ENCODE peak calls at places on chromosome 13, in five cellular contexts. L is type B pancreatic cell, V is GM13977, C is psoas muscle, D is kidney epithelial cell. R is an unnamed sample.

GRCh38 chr13:38590796-38591507 is 95.9 kb upstream of the FREM2 start:
- DNase-seq in L (no peak), D (no peak), C (no peak), V (no peak), R (no peak)

GRCh38 chr13:100542546-100543156 is 45.9 kb downstream of the GGACT start:
- DNase-seq in V (peak; percentile 79), L (no peak), C (no peak), D (no peak), R (peak; percentile 80)

GRCh38 chr13:70905035-70905434 is 796.8 kb upstream of the KLHL1 start:
- DNase-seq in L (no peak), D (no peak), C (no peak), V (no peak), R (no peak)

GRCh38 chr13:37326319-37326718 is 220.9 kb upstream of the CSNK1A1L start:
- DNase-seq in D (no peak), V (no peak), L (no peak), C (no peak), R (no peak)

GRCh38 chr13:60213236-60213746 is 49.6 kb upstream of the DIAPH3 start:
- DNase-seq in L (no peak), V (no peak), C (no peak), D (no peak), R (no peak)

GRCh38 chr13:34695063-34695462 is 247.0 kb upstream of the NBEA start:
- DNase-seq in D (no peak), C (no peak), V (no peak), L (no peak), R (no peak)

GRCh38 chr13:75312884-75313520 is 169.0 kb downstream of the TBC1D4 start:
- DNase-seq in C (no peak), L (no peak), D (no peak), V (no peak), R (no peak)

GRCh38 chr13:79194272-79194671 is 211.8 kb downstream of the RBM26 start:
- DNase-seq in C (no peak), L (no peak), V (peak; percentile 49), D (no peak), R (peak; percentile 64)

GRCh38 chr13:75864718-75865117 is 228.6 kb downstream of the LMO7 start:
- DNase-seq in D (no peak), V (no peak), C (no peak), L (no peak), R (no peak)

DNA sequence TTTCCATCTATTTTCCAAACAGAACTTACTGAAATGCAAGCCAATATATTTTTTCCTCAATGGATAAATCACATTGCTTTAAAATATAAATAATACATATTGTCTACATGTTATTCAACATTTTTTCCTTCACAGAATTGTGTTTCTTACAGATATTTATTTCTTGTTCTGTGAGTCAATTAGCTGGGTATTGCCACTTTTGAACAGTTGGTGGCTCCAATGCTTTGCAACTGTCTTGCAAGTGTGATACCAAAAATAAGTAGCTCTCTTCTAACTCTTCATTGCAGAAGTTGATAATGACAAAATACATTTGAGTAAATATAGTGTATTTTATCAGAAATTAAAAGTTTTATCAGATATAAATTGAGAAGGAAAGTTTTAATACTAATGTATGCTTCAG is 17.1 kb upstream of the GPC5 start:
- DNase-seq in C (no peak), V (no peak), L (no peak), D (no peak), R (no peak)
- TF ChIP-seq CTCF in C (no peak), V (peak; percentile 52), L (peak; percentile 71), D (peak; percentile 43), R (no peak)

GRCh38 chr13:110273254-110273653 is 33.7 kb downstream of the COL4A1 start:
- DNase-seq in V (no peak), D (no peak), C (no peak), L (no peak), R (no peak)

GRCh38 chr13:110275931-110276552 is 30.9 kb downstream of the COL4A1 start:
- DNase-seq in L (no peak), C (peak; percentile 82), V (no peak), D (no peak), R (no peak)

GRCh38 chr13:110276553-110276950 is 30.4 kb downstream of the COL4A1 start:
- DNase-seq in L (no peak), C (no peak), D (no peak), V (no peak), R (no peak)

GRCh38 chr13:110272651-110273050 is 34.3 kb downstream of the COL4A1 start:
- DNase-seq in L (no peak), D (no peak), V (no peak), C (no peak), R (no peak)

GRCh38 chr13:110274687-110275086 is 32.3 kb downstream of the COL4A1 start:
- DNase-seq in V (no peak), C (no peak), D (no peak), L (no peak), R (no peak)
- TF ChIP-seq CTCF in V (no peak), C (no peak), D (no peak), L (peak; percentile 18), R (no peak)

GRCh38 chr13:45747071-45747470 is 45.0 kb downstream of the CBY2 start:
- DNase-seq in C (no peak), L (no peak), V (no peak), D (no peak), R (no peak)

GRCh38 chr13:45744979-45745378 is 42.9 kb downstream of the CBY2 start:
- DNase-seq in D (no peak), C (no peak), L (no peak), V (no peak), R (no peak)

GRCh38 chr13:45737571-45738002 is 35.5 kb downstream of the CBY2 start:
- DNase-seq in C (no peak), D (no peak), L (no peak), V (peak; percentile 50), R (peak; percentile 24)

GRCh38 chr13:45742985-45743384 is 40.9 kb downstream of the CBY2 start:
- DNase-seq in D (no peak), V (no peak), L (no peak), C (no peak), R (no peak)
- TF ChIP-seq CTCF in D (no peak), V (no peak), L (no peak), C (no peak), R (no peak)

GRCh38 chr13:110257408-110257807 is 49.5 kb downstream of the COL4A1 start:
- DNase-seq in L (no peak), D (no peak), V (no peak), C (no peak), R (no peak)

GRCh38 chr13:110251227-110251791 is 55.6 kb downstream of the COL4A1 start:
- DNase-seq in L (no peak), D (no peak), C (peak; percentile 27), V (no peak), R (no peak)

GRCh38 chr13:110254751-110255553 is 52.0 kb downstream of the COL4A1 start:
- DNase-seq in L (no peak), D (no peak), C (peak; percentile 47), V (no peak), R (no peak)

GRCh38 chr13:110256126-110256905 is 50.6 kb downstream of the COL4A1 start:
- DNase-seq in L (no peak), C (peak; percentile 26), D (no peak), V (no peak), R (no peak)

GRCh38 chr13:110254151-110254679 is 52.7 kb downstream of the COL4A1 start:
- DNase-seq in L (no peak), C (no peak), D (no peak), V (no peak), R (no peak)
- TF ChIP-seq CTCF in L (no peak), C (no peak), D (no peak), V (no peak), R (no peak)

GRCh38 chr13:41941174-41941573 is 19.7 kb downstream of the VWA8 start:
- DNase-seq in D (no peak), L (no peak), V (no peak), C (no peak), R (no peak)

GRCh38 chr13:41944229-41944628 is 16.7 kb downstream of the VWA8 start:
- DNase-seq in V (no peak), L (no peak), C (no peak), D (no peak), R (no peak)

GRCh38 chr13:41944635-41945401 is 16.1 kb downstream of the VWA8 start:
- DNase-seq in L (no peak), C (no peak), D (no peak), V (no peak), R (no peak)

GRCh38 chr13:41939403-41939802 is 21.5 kb downstream of the VWA8 start:
- DNase-seq in D (no peak), V (no peak), L (no peak), C (no peak), R (no peak)

GRCh38 chr13:41942462-41943094 is 18.3 kb downstream of the VWA8 start:
- DNase-seq in V (no peak), C (no peak), D (no peak), L (no peak), R (no peak)
- TF ChIP-seq CTCF in V (peak; percentile 44), C (peak; percentile 47), D (peak; percentile 53), L (peak; percentile 41), R (no peak)

GRCh38 chr13:55244991-55245644 is 1895.6 kb upstream of the PRR20A start:
- DNase-seq in V (no peak), D (no peak), C (no peak), L (no peak), R (no peak)
- TF ChIP-seq CTCF in V (peak; percentile 52), D (peak; percentile 42), C (no peak), L (peak; percentile 72), R (no peak)

DNA sequence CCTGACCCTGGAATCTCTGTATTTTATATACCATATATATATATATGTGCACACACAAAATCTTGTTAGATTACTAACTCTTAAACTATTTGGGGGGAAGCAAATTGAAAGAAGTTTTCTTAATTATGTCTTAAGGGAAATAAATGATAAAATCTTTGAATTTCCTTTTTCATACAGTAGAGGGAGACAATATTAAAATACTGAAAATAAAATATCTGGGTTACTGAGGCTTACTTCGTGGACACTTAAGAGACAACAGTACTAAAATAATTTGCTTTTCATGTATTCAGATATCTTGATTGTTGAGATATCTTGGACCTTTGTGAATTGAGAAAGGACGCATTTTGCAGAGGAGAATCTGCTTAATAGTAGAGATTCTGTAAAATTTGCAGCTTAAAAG is 17.0 kb downstream of the SUGT1 start:
- DNase-seq in C (no peak), L (no peak), V (no peak), D (no peak), R (no peak)
- TF ChIP-seq CTCF in C (no peak), L (peak; percentile 32), V (no peak), D (no peak), R (no peak)